ENCODE peak calls at places on chromosomes 6 and 20, in five cellular contexts. One of them, this sample, is unnamed.
A peak's percentile ranks its signal among the peaks of the same experiment; 100 is the strongest.

GRCh38 chr6:16311763-16312162 is 73.4 kb downstream of the GMPR start:
- DNase-seq in HS-5: no peak
- DNase-seq in HTR-8/SVneo: no peak
- DNase-seq in head of caudate nucleus: no peak
- DNase-seq in nucleus accumbens: no peak
- DNase-seq in this sample: no peak

GRCh38 chr6:64250126-64250525 is 614.5 kb downstream of the PHF3 start:
- DNase-seq in HS-5: no peak
- DNase-seq in HTR-8/SVneo: peak; percentile 10
- DNase-seq in head of caudate nucleus: no peak
- DNase-seq in nucleus accumbens: no peak
- DNase-seq in this sample: peak; percentile 56

GRCh38 chr20:31565699-31566331 is 39.3 kb upstream of the ID1 start:
- DNase-seq in head of caudate nucleus: no peak
- DNase-seq in HTR-8/SVneo: no peak
- DNase-seq in nucleus accumbens: no peak
- DNase-seq in HS-5: no peak
- DNase-seq in this sample: no peak

GRCh38 chr20:39661833-39662232 is 699.7 kb downstream of the DHX35 start:
- DNase-seq in HTR-8/SVneo: no peak
- DNase-seq in HS-5: peak; percentile 14
- DNase-seq in nucleus accumbens: no peak
- DNase-seq in head of caudate nucleus: no peak
- DNase-seq in this sample: no peak

GRCh38 chr6:28816909-28817807 is 106.6 kb downstream of the TRIM27 start:
- DNase-seq in HTR-8/SVneo: no peak
- DNase-seq in nucleus accumbens: no peak
- DNase-seq in head of caudate nucleus: no peak
- DNase-seq in HS-5: peak; percentile 77
- DNase-seq in this sample: peak; percentile 57

GRCh38 chr6:38599261-38599660 is 40.5 kb downstream of the BTBD9 start:
- DNase-seq in nucleus accumbens: no peak
- DNase-seq in HS-5: no peak
- DNase-seq in HTR-8/SVneo: no peak
- DNase-seq in head of caudate nucleus: no peak
- DNase-seq in this sample: no peak

GRCh38 chr20:8755340-8756118 is 313.4 kb upstream of the PLCB4 start:
- DNase-seq in head of caudate nucleus: no peak
- DNase-seq in HS-5: no peak
- DNase-seq in nucleus accumbens: no peak
- DNase-seq in HTR-8/SVneo: no peak
- DNase-seq in this sample: no peak

GRCh38 chr6:32868257-32868788 is 14.3 kb downstream of the PSMB9 start:
- DNase-seq in HS-5: peak; percentile 53
- DNase-seq in nucleus accumbens: no peak
- DNase-seq in head of caudate nucleus: peak; percentile 87
- DNase-seq in HTR-8/SVneo: no peak
- DNase-seq in this sample: peak; percentile 69

GRCh38 chr20:13286600-13286999 is 65.5 kb downstream of the ISM1 start:
- DNase-seq in head of caudate nucleus: no peak
- DNase-seq in HS-5: no peak
- DNase-seq in nucleus accumbens: no peak
- DNase-seq in HTR-8/SVneo: no peak
- DNase-seq in this sample: no peak

GRCh38 chr6:166800110-166800509 is 156.2 kb downstream of the RNASET2 start:
- DNase-seq in nucleus accumbens: no peak
- DNase-seq in HTR-8/SVneo: no peak
- DNase-seq in head of caudate nucleus: no peak
- DNase-seq in HS-5: no peak
- DNase-seq in this sample: no peak

GRCh38 chr6:150667977-150668716 is 68.5 kb downstream of the PLEKHG1 start:
- DNase-seq in nucleus accumbens: peak; percentile 5
- DNase-seq in head of caudate nucleus: peak; percentile 46
- DNase-seq in HTR-8/SVneo: peak; percentile 12
- DNase-seq in HS-5: peak; percentile 30
- DNase-seq in this sample: peak; percentile 50

GRCh38 chr6:14441371-14441781 is 323.8 kb downstream of the CD83 start:
- DNase-seq in nucleus accumbens: no peak
- DNase-seq in HTR-8/SVneo: no peak
- DNase-seq in HS-5: no peak
- DNase-seq in head of caudate nucleus: peak; percentile 4
- DNase-seq in this sample: no peak

GRCh38 chr20:50916257-50916656 is 15.0 kb downstream of the ADNP start:
- DNase-seq in HS-5: no peak
- DNase-seq in HTR-8/SVneo: peak; percentile 67
- DNase-seq in nucleus accumbens: no peak
- DNase-seq in head of caudate nucleus: no peak
- DNase-seq in this sample: no peak

GRCh38 chr6:55902796-55903195 is 27.4 kb upstream of the BMP5 start:
- DNase-seq in HS-5: no peak
- DNase-seq in nucleus accumbens: no peak
- DNase-seq in HTR-8/SVneo: no peak
- DNase-seq in head of caudate nucleus: no peak
- DNase-seq in this sample: peak; percentile 88

GRCh38 chr6:95357380-95358025 is 219.8 kb upstream of the MANEA start:
- DNase-seq in HS-5: no peak
- DNase-seq in head of caudate nucleus: no peak
- DNase-seq in nucleus accumbens: no peak
- DNase-seq in HTR-8/SVneo: no peak
- DNase-seq in this sample: no peak

GRCh38 chr20:5061209-5061608 is 58.5 kb downstream of the PCNA start:
- DNase-seq in head of caudate nucleus: no peak
- DNase-seq in nucleus accumbens: no peak
- DNase-seq in HS-5: peak; percentile 49
- DNase-seq in HTR-8/SVneo: peak; percentile 40
- DNase-seq in this sample: no peak

GRCh38 chr6:43972179-43972914 is 154.9 kb downstream of the MRPL14 start:
- DNase-seq in HTR-8/SVneo: no peak
- DNase-seq in HS-5: no peak
- DNase-seq in head of caudate nucleus: no peak
- DNase-seq in nucleus accumbens: no peak
- DNase-seq in this sample: no peak

GRCh38 chr20:46058656-46059281 is 29.8 kb downstream of the SLC12A5 start:
- DNase-seq in head of caudate nucleus: no peak
- DNase-seq in nucleus accumbens: no peak
- DNase-seq in HS-5: no peak
- DNase-seq in HTR-8/SVneo: no peak
- DNase-seq in this sample: no peak

GRCh38 chr6:25637946-25638345 is 14.1 kb upstream of the SCGN start:
- DNase-seq in head of caudate nucleus: no peak
- DNase-seq in HS-5: no peak
- DNase-seq in nucleus accumbens: no peak
- DNase-seq in HTR-8/SVneo: no peak
- DNase-seq in this sample: no peak

GRCh38 chr6:11258260-11259237 is 26.1 kb upstream of the NEDD9 start:
- DNase-seq in HTR-8/SVneo: no peak
- DNase-seq in HS-5: no peak
- DNase-seq in nucleus accumbens: no peak
- DNase-seq in head of caudate nucleus: no peak
- DNase-seq in this sample: no peak

GRCh38 chr20:4384961-4385360 is 336.7 kb upstream of the PRND start:
- DNase-seq in HS-5: no peak
- DNase-seq in head of caudate nucleus: no peak
- DNase-seq in nucleus accumbens: no peak
- DNase-seq in HTR-8/SVneo: no peak
- DNase-seq in this sample: no peak

GRCh38 chr6:157597461-157598312 is 216.7 kb downstream of the ZDHHC14 start:
- DNase-seq in head of caudate nucleus: peak; percentile 64
- DNase-seq in HS-5: no peak
- DNase-seq in nucleus accumbens: no peak
- DNase-seq in HTR-8/SVneo: peak; percentile 45
- DNase-seq in this sample: peak; percentile 70

GRCh38 chr20:57881466-57882405 is 171.9 kb upstream of the PMEPA1 start:
- DNase-seq in HTR-8/SVneo: no peak
- DNase-seq in head of caudate nucleus: no peak
- DNase-seq in nucleus accumbens: no peak
- DNase-seq in HS-5: no peak
- DNase-seq in this sample: no peak

GRCh38 chr20:33387177-33387576 is 14.1 kb downstream of the CDK5RAP1 start:
- DNase-seq in nucleus accumbens: no peak
- DNase-seq in HS-5: no peak
- DNase-seq in head of caudate nucleus: no peak
- DNase-seq in HTR-8/SVneo: no peak
- DNase-seq in this sample: no peak

GRCh38 chr6:143068001-143068400 is 7.3 kb downstream of the AIG1 start:
- DNase-seq in nucleus accumbens: no peak
- DNase-seq in HS-5: no peak
- DNase-seq in HTR-8/SVneo: no peak
- DNase-seq in head of caudate nucleus: no peak
- DNase-seq in this sample: no peak